ENCODE peak calls at places on chromosome 3, in five cellular contexts. C is activated naive CD4-positive, alpha-beta T cell; O is kidney epithelial cell; K is NAMALWA; W is mucosa of descending colon. P is an unnamed sample.

GRCh38 chr3:1135194-1135593 is 42.4 kb downstream of the CNTN6 start:
- DNase-seq in C (no peak), O (no peak), K (no peak), W (no peak), P (no peak)

GRCh38 chr3:141959531-141959920 is 83.1 kb downstream of the ATP1B3 start:
- DNase-seq in C (no peak), O (no peak), K (no peak), W (no peak), P (no peak)

GRCh38 chr3:41907330-41908073 is 54.4 kb downstream of the ULK4 start:
- DNase-seq in C (no peak), O (no peak), K (no peak), W (no peak), P (no peak)

GRCh38 chr3:11514191-11514770 is 129.4 kb downstream of the VGLL4 start:
- DNase-seq in C (no peak), O (peak), K (no peak), W (no peak), P (no peak)

GRCh38 chr3:130849111-130849552 is 44.8 kb upstream of the ATP2C1 start:
- DNase-seq in C (no peak), O (no peak), K (peak), W (peak), P (no peak)

GRCh38 chr3:124217542-124217941 is 225.6 kb upstream of the ROPN1 start:
- DNase-seq in C (no peak), O (peak), K (peak), W (no peak), P (peak)

GRCh38 chr3:134896696-134897095 is 101.6 kb downstream of the EPHB1 start:
- DNase-seq in C (no peak), O (no peak), K (no peak), W (no peak), P (no peak)

GRCh38 chr3:183094711-183095110 is 4.6 kb downstream of the MCCC1 start:
- DNase-seq in C (no peak), O (peak), K (no peak), W (no peak), P (no peak)

P was measured in right lobe of liver.